ENCODE peak calls at places on chromosomes 11 and 22, in four cellular contexts. K is CD4-positive, alpha-beta memory T cell; Y is Peyer's patch; L is prostate gland. B is an unnamed sample. For H3K4me1, the result is how much of the 10 kb centered on the place peaks cover.

GRCh38 chr11:69339041-69339733 is 45.2 kb downstream of the MYEOV start:
- DNase-seq in Y (no peak), L (no peak), K (no peak), B (peak)

GRCh38 chr11:8709002-8709672 is 26.5 kb downstream of the RPL27A start:
- DNase-seq in Y (peak), K (no peak), L (peak), B (no peak)

GRCh38 chr22:24580276-24580675 is 12.6 kb downstream of the LRRC75B start:
- DNase-seq in L (no peak), Y (no peak), K (no peak), B (no peak)

GRCh38 chr11:132028380-132029240 is 658.2 kb downstream of the NTM start:
- DNase-seq in Y (peak), L (no peak), K (no peak), B (no peak)

GRCh38 chr22:36546092-36546804 is 17.3 kb upstream of the EIF3D start:
- DNase-seq in Y (no peak), L (peak), K (peak), B (no peak)

GRCh38 chr11:117627259-117627658 is 169.8 kb downstream of the DSCAML1 start:
- DNase-seq in K (no peak), Y (no peak), L (no peak), B (peak)

GRCh38 chr11:43779306-43779705 is 98.8 kb downstream of the HSD17B12 start:
- DNase-seq in Y (no peak), L (no peak), K (no peak), B (no peak)

GRCh38 chr11:73982595-73982989 is at the start of gene UCP2:
- DNase-seq in L (peak), Y (peak), K (peak), B (peak)

GRCh38 chr11:79940165-79940564 is 499.3 kb upstream of the TENM4 start:
- DNase-seq in L (peak), Y (no peak), K (no peak), B (no peak)

GRCh38 chr11:90912631-90913030 is 689.8 kb upstream of the CHORDC1 start:
- DNase-seq in L (no peak), Y (no peak), K (no peak), B (no peak)

GRCh38 chr11:120500414-120500936 is 11.1 kb upstream of the GRIK4 start:
- DNase-seq in Y (no peak), K (no peak), L (no peak), B (no peak)

GRCh38 chr11:35859311-35859710 is 84.6 kb upstream of the LDLRAD3 start:
- DNase-seq in Y (no peak), K (no peak), L (no peak), B (no peak)

GRCh38 chr22:33850227-33850626 is 70.0 kb downstream of the LARGE1 start:
- DNase-seq in K (no peak), Y (no peak), L (no peak), B (no peak)

GRCh38 chr22:33851985-33852384 is 68.3 kb downstream of the LARGE1 start:
- DNase-seq in K (no peak), L (peak), Y (no peak), B (no peak)

GRCh38 chr22:33853200-33854097 is 66.8 kb downstream of the LARGE1 start:
- DNase-seq in L (peak), K (peak), Y (peak), B (peak)

GRCh38 chr22:33850724-33851123 is 69.6 kb downstream of the LARGE1 start:
- DNase-seq in L (no peak), K (no peak), Y (no peak), B (no peak)

DNA sequence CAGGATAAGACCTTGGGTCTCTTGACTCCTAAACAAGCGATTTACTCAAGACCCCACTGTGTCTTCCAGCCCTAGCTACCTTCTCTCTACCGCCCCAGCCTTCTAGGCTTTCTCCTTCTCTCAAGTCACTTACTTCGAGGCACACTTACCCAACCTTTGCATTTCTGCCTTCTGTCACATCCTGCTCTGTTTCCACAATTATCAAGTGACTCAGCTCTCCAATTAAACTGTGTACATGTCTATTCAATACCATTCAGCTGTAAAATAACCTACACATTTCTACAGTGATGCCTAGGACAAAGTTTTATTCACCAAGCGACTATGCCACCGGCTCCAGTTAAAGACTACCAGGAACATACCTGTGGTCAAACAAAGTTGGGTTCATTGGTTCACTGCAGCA is 69.0 kb downstream of the LARGE1 start:
- DNase-seq in L (no peak), K (no peak), Y (no peak), B (no peak)
- H3K4me3 ChIP-seq in L (no peak), K (no peak), Y (no peak), B (no peak)

DNA sequence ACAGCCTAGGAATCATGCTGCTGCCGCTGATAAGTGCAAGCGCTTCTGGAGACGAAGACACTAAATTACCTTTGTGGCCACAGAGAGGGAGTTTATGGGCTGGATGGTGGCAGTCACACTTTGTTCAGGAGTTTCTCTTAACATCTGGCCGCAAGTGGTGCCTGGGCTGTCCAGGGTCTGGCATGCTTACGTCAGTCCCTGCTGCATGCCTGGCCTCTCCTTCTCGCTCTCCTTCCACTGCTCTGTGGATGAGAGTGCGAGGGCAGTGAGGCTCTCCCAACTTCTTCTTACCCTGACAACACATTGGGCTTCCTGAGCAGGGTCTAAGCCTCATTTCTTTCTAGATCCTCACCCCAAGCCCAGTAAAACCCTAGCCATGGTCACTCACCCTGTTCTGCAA is 160.7 kb upstream of the SEZ6L start:
- DNase-seq in Y (no peak), K (no peak), L (no peak), B (no peak)
- H3K27ac ChIP-seq in Y (no peak), K (no peak), L (no peak), B (no peak)

GRCh38 chr11:66087148-66087908 is 17.3 kb downstream of the PACS1 start:
- DNase-seq in L (no peak), K (no peak), Y (no peak), B (no peak)

GRCh38 chr11:66085071-66085470 is 15.0 kb downstream of the PACS1 start:
- DNase-seq in K (no peak), Y (no peak), L (no peak), B (no peak)

GRCh38 chr11:66080055-66080817 is 10.2 kb downstream of the PACS1 start:
- DNase-seq in K (peak), Y (peak), L (peak), B (no peak)

GRCh38 chr11:66081505-66081904 is 11.4 kb downstream of the PACS1 start:
- DNase-seq in Y (peak), L (peak), K (peak), B (no peak)

GRCh38 chr11:66082936-66083698 is 13.0 kb downstream of the PACS1 start:
- DNase-seq in K (no peak), Y (no peak), L (no peak), B (no peak)
- H3K4me1 ChIP-seq in K (half or more), Y (under half), L (under half), B (under half)

GRCh38 chr11:68273056-68273738 is 1.4 kb upstream of the C11orf24 start:
- DNase-seq in Y (no peak), K (no peak), L (no peak), B (no peak)
- H3K4me3 ChIP-seq in Y (peak), K (no peak), L (no peak), B (peak)

DNA sequence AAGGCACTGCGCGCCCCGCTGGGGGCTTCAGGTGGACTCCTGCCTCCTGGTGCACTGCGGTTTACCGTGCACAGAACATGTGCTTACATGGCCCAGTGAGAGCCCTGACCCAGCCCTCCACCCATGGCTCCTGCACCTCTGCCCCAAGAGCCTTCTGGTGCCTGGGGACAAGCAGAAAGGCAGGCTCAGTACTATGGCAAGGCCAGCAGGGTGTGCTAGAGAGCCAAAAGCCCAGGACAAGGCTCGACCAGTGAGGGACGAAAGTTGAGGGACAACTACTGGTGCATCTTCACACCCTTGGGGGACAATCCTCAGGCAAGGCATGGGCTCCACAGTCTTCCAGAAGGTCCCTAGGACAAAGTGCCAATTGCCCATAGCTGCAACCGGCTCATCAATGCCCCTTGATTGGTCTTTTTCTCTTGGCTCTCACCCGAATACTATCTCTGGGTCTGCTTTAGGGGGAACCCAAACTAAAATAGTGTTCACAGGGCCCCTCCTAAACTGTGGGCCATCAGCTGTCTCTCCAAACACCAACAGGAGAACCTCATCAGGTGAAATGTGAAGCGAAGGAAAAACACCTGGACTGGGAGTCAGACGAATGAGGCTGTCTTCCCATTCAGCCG is 13.5 kb downstream of the PGA5 start:
- DNase-seq in Y (peak), L (peak), K (peak), B (peak)
- H3K27ac ChIP-seq in Y (no peak), L (no peak), K (no peak), B (no peak)